ENCODE peak calls at places on chromosome 18, in seven cellular contexts. Y is left colon; B is activated CD4-positive, alpha-beta T cell treated with anti-CD3 and anti-CD28 coated beads, Interleukin-2, amount 50 U/mL, for 1 hour; F is activated naive CD4-positive, alpha-beta T cell; O is NCI-H510A treated with DMSO at 0.1 percent for 48 hours; A is hippocampal formation; P is astrocyte of the spinal cord. K is an unnamed sample.

GRCh38 chr18:12092398-12093229 is 1.0 kb upstream of the ANKRD62 start:
- DNase-seq in Y (peak), B (no peak), F (no peak), O (peak), A (no peak), P (no peak), K (no peak)

GRCh38 chr18:35038881-35039491 is 2.2 kb upstream of the MAPRE2 start:
- DNase-seq in Y (no peak), B (no peak), F (no peak), O (no peak), A (peak), P (no peak), K (no peak)

GRCh38 chr18:25057491-25058050 is 294.4 kb downstream of the ZNF521 start:
- DNase-seq in Y (no peak), B (no peak), F (no peak), O (no peak), A (no peak), P (no peak), K (no peak)

GRCh38 chr18:25675123-25675850 is 323.3 kb upstream of the ZNF521 start:
- DNase-seq in Y (no peak), B (no peak), F (no peak), O (no peak), A (no peak), P (no peak), K (no peak)

GRCh38 chr18:48959551-48959920 is 8.8 kb upstream of the SMAD7 start:
- DNase-seq in Y (no peak), B (no peak), F (no peak), O (no peak), A (no peak), P (no peak), K (no peak)

GRCh38 chr18:45793295-45793965 is 32.0 kb upstream of the SIGLEC15 start:
- DNase-seq in Y (no peak), B (no peak), F (no peak), O (no peak), A (no peak), P (peak), K (no peak)

GRCh38 chr18:43961713-43962112 is 684.4 kb upstream of the SYT4 start:
- DNase-seq in Y (no peak), B (no peak), F (no peak), O (no peak), A (no peak), P (no peak), K (no peak)

GRCh38 chr18:45910405-45911023 is 56.6 kb downstream of the EPG5 start:
- DNase-seq in Y (peak), B (peak), F (peak), O (no peak), A (no peak), P (peak), K (peak)

GRCh38 chr18:48356909-48357631 is 52.1 kb downstream of the ZBTB7C start:
- DNase-seq in Y (no peak), B (no peak), F (no peak), O (peak), A (no peak), P (no peak), K (no peak)

GRCh38 chr18:36514778-36515177 is 217.3 kb downstream of the FHOD3 start:
- DNase-seq in Y (no peak), B (no peak), F (no peak), O (no peak), A (no peak), P (no peak), K (no peak)

GRCh38 chr18:5894613-5895299 is 566 bp downstream of the TMEM200C start:
- DNase-seq in Y (peak), B (no peak), F (no peak), O (peak), A (no peak), P (no peak), K (no peak)

GRCh38 chr18:3012306-3012919 is 531 bp downstream of the LPIN2 start:
- DNase-seq in Y (peak), B (peak), F (peak), O (no peak), A (peak), P (peak), K (no peak)

GRCh38 chr18:892316-892715 is 12.4 kb upstream of the ADCYAP1 start:
- DNase-seq in Y (no peak), B (no peak), F (no peak), O (no peak), A (no peak), P (no peak), K (no peak)

GRCh38 chr18:572499-573289 is 7.5 kb upstream of the CETN1 start:
- DNase-seq in Y (no peak), B (no peak), F (no peak), O (no peak), A (no peak), P (no peak), K (no peak)

GRCh38 chr18:26290388-26290787 is 64.1 kb downstream of the TAF4B start:
- DNase-seq in Y (no peak), B (no peak), F (no peak), O (no peak), A (no peak), P (no peak), K (no peak)

GRCh38 chr18:57437433-57437781 is 2.2 kb downstream of the ONECUT2 start:
- DNase-seq in Y (no peak), B (no peak), F (no peak), O (peak), A (no peak), P (no peak), K (no peak)

GRCh38 chr18:67669993-67670671 is 153.6 kb upstream of the DSEL start:
- DNase-seq in Y (no peak), B (no peak), F (no peak), O (no peak), A (no peak), P (peak), K (no peak)

GRCh38 chr18:54127759-54128378 is 96.6 kb downstream of the MBD2 start:
- DNase-seq in Y (no peak), B (no peak), F (no peak), O (peak), A (peak), P (peak), K (no peak)

GRCh38 chr18:3388980-3389379 is 61.0 kb upstream of the TGIF1 start:
- DNase-seq in Y (no peak), B (no peak), F (no peak), O (no peak), A (no peak), P (no peak), K (no peak)

GRCh38 chr18:50819027-50819726 is 639 bp downstream of the MRO start:
- DNase-seq in Y (peak), B (no peak), F (no peak), O (no peak), A (no peak), P (peak), K (no peak)

GRCh38 chr18:50748243-50749229 is 71.3 kb downstream of the MRO start:
- DNase-seq in Y (peak), B (no peak), F (no peak), O (peak), A (no peak), P (no peak), K (no peak)

GRCh38 chr18:3594760-3595241 is 144.8 kb downstream of the TGIF1 start:
- DNase-seq in Y (no peak), B (no peak), F (no peak), O (peak), A (no peak), P (peak), K (no peak)

GRCh38 chr18:75129717-75130477 is 79.0 kb downstream of the PTGR3 start:
- DNase-seq in Y (no peak), B (no peak), F (no peak), O (no peak), A (no peak), P (no peak), K (no peak)

GRCh38 chr18:75624836-75625235 is 197.3 kb upstream of the SMIM21 start:
- DNase-seq in Y (no peak), B (no peak), F (no peak), O (no peak), A (no peak), P (peak), K (no peak)

GRCh38 chr18:35071819-35072247 is 30.6 kb downstream of the MAPRE2 start:
- DNase-seq in Y (no peak), B (no peak), F (no peak), O (no peak), A (no peak), P (no peak), K (no peak)

GRCh38 chr18:48470484-48471180 is 61.4 kb upstream of the ZBTB7C start:
- DNase-seq in Y (no peak), B (no peak), F (no peak), O (no peak), A (no peak), P (no peak), K (no peak)

GRCh38 chr18:79245517-79246001 is 150.2 kb upstream of the NFATC1 start:
- DNase-seq in Y (no peak), B (peak), F (no peak), O (no peak), A (no peak), P (no peak), K (no peak)

GRCh38 chr18:78713726-78714125 is 265.9 kb upstream of the SALL3 start:
- DNase-seq in Y (no peak), B (no peak), F (no peak), O (no peak), A (no peak), P (no peak), K (no peak)

GRCh38 chr18:48735070-48735676 is 196.3 kb downstream of the CTIF start:
- DNase-seq in Y (no peak), B (no peak), F (no peak), O (no peak), A (no peak), P (peak), K (no peak)

GRCh38 chr18:644395-645004 is 13.0 kb upstream of the TYMS start:
- DNase-seq in Y (no peak), B (no peak), F (no peak), O (no peak), A (peak), P (no peak), K (no peak)

GRCh38 chr18:23136326-23137092 is 1.2 kb downstream of the CABLES1 start:
- DNase-seq in Y (peak), B (no peak), F (no peak), O (no peak), A (no peak), P (peak), K (no peak)

GRCh38 chr18:567119-567518 is 13.1 kb upstream of the CETN1 start:
- DNase-seq in Y (no peak), B (no peak), F (no peak), O (no peak), A (no peak), P (no peak), K (no peak)

GRCh38 chr18:9025104-9025838 is 77.2 kb upstream of the NDUFV2 start:
- DNase-seq in Y (no peak), B (no peak), F (no peak), O (peak), A (no peak), P (peak), K (no peak)

GRCh38 chr18:11857177-11857887 is 6.1 kb downstream of the CHMP1B start:
- DNase-seq in Y (peak), B (no peak), F (no peak), O (peak), A (no peak), P (peak), K (no peak)